ENCODE peak calls at places on chromosomes 7 and 10, in five cellular contexts. S, E, B, T and M are unnamed samples.

GRCh38 chr10:78868048-78868447 is 200.7 kb upstream of the ZMIZ1 start:
- DNase-seq in E (no peak), B (no peak), S (no peak), T (no peak), M (no peak)

GRCh38 chr10:68154211-68154497 is 44.9 kb downstream of the MYPN start:
- DNase-seq in B (peak; percentile 39), E (peak; percentile 22), S (no peak), T (peak; percentile 78), M (no peak)

GRCh38 chr10:112286837-112287818 is 3.9 kb downstream of the TECTB start:
- DNase-seq in T (no peak), E (no peak), B (no peak), S (no peak), M (no peak)

GRCh38 chr7:150378115-150378852 is 846 bp upstream of the ZNF775 start:
- DNase-seq in B (peak; percentile 55), S (no peak), T (peak; percentile 80), E (peak; percentile 70), M (no peak)

GRCh38 chr10:78927257-78927995 is 141.3 kb upstream of the ZMIZ1 start:
- DNase-seq in T (no peak), B (no peak), E (no peak), S (no peak), M (no peak)

GRCh38 chr10:22010973-22011408 is 7.5 kb upstream of the DNAJC1 start:
- DNase-seq in B (no peak), T (peak; percentile 6), S (no peak), E (peak; percentile 58), M (no peak)

GRCh38 chr7:17022915-17023314 is 141.1 kb upstream of the AGR3 start:
- DNase-seq in S (no peak), T (no peak), E (no peak), B (no peak), M (no peak)

GRCh38 chr7:48298779-48299178 is 127.5 kb downstream of the ABCA13 start:
- DNase-seq in E (peak; percentile 87), B (no peak), S (no peak), T (peak; percentile 83), M (no peak)

GRCh38 chr7:35003679-35004278 is 33.5 kb downstream of the DPY19L1 start:
- DNase-seq in S (no peak), E (peak; percentile 88), T (peak; percentile 93), B (no peak), M (peak; percentile 80)

GRCh38 chr7:55624813-55625212 is 52.5 kb upstream of the VOPP1 start:
- DNase-seq in S (no peak), T (no peak), E (no peak), B (no peak), M (no peak)

GRCh38 chr7:37833107-37833817 is 15.1 kb upstream of the NME8 start:
- DNase-seq in E (peak; percentile 71), B (no peak), S (no peak), T (peak; percentile 24), M (peak; percentile 51)

GRCh38 chr10:92844746-92845145 is 3.6 kb upstream of the EXOC6 start:
- DNase-seq in E (no peak), T (peak; percentile 48), S (no peak), B (no peak), M (no peak)

GRCh38 chr10:93468532-93469213 is 13.5 kb downstream of the MYOF start:
- DNase-seq in S (no peak), T (peak; percentile 96), E (peak; percentile 97), B (no peak), M (no peak)

GRCh38 chr7:51731086-51731485 is 414.5 kb upstream of the COBL start:
- DNase-seq in E (no peak), S (no peak), B (no peak), T (no peak), M (no peak)

GRCh38 chr10:63534723-63535122 is 13.5 kb downstream of the REEP3 start:
- DNase-seq in T (no peak), E (no peak), B (no peak), S (no peak), M (no peak)

GRCh38 chr7:37977243-37977642 is 56.8 kb downstream of the EPDR1 start:
- DNase-seq in S (no peak), T (no peak), E (no peak), B (no peak), M (no peak)

GRCh38 chr10:133306097-133306476 is 2.6 kb downstream of the TUBGCP2 start:
- DNase-seq in E (no peak), S (no peak), T (no peak), B (no peak), M (peak; percentile 22)

GRCh38 chr10:57562211-57562610 is 705.5 kb downstream of the IPMK start:
- DNase-seq in T (no peak), B (no peak), S (no peak), E (no peak), M (no peak)

GRCh38 chr7:45921699-45922519 is 837 bp upstream of the IGFBP3 start:
- DNase-seq in E (peak; percentile 86), T (peak; percentile 67), B (peak; percentile 66), S (no peak), M (peak; percentile 51)

GRCh38 chr7:63953181-63953580 is 45.5 kb upstream of the ZNF722 start:
- DNase-seq in B (no peak), T (no peak), S (no peak), E (no peak), M (no peak)
- H3K36me3 ChIP-seq in B (no peaks in the 10 kb centered on the region), T (no peaks in the 10 kb centered on the region), S (no peaks in the 10 kb centered on the region), E (no peaks in the 10 kb centered on the region), M (no peaks in the 10 kb centered on the region)

DNA sequence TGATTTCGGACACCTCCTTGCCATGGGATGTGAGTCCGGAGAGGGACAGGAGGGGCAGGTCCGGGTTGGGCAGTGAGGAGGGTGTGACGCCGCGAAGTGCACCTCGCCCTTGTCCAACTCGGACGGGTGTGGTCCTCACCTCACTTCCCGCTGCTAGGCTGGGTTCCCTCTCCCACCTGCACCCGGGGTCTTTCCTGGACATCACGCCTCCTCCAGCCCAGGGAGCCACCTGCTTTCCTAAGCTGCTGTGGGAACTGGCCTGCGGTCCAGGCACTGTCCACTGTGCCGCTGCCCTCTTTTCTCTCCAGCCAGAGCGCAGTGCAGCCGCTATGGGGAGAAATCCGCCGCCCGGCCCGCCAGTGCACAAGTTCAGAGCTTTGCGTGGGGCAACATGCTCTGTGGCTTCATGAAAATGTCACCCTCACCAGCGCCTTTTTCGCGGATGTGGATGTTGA is 45.0 kb upstream of the ZNF716 start:
- DNase-seq in B (no peak), S (no peak), T (no peak), E (no peak), M (no peak)
- H3K9me3 ChIP-seq in B (no peaks in the 10 kb centered on the region), S (peaks cover 12% of the 10 kb centered on the region), T (no peaks in the 10 kb centered on the region), E (no peaks in the 10 kb centered on the region), M (no peaks in the 10 kb centered on the region)

GRCh38 chr7:129634361-129635034 is 23.0 kb downstream of the NRF1 start:
- DNase-seq in E (no peak), S (no peak), T (no peak), B (no peak), M (no peak)

GRCh38 chr7:129635300-129636029 is 23.9 kb downstream of the NRF1 start:
- DNase-seq in S (peak; percentile 63), E (peak; percentile 81), T (peak; percentile 69), B (peak; percentile 29), M (peak; percentile 51)

GRCh38 chr7:129640400-129640799 is 28.9 kb downstream of the NRF1 start:
- DNase-seq in S (no peak), B (no peak), T (no peak), E (no peak), M (no peak)

DNA sequence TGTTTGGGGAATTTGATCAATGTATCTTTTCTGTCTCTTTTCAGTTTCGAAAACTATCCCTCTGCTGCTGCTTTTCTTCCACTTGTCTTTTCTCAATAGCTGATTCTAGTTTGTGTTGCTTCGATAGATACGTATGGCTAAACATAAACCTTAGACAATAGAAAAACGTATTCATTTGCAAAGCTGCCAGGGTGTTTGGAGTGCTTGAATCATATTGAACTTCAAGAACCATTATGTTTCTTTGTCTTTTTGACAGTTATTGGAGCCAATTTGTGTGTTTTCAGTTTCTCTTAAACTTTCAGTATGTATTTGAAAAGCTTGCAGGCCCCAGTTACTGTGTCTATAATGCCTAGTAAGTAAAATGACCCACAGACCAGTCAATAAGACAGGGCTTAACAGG is 25.1 kb downstream of the NRF1 start:
- DNase-seq in S (no peak), E (no peak), T (no peak), B (no peak), M (no peak)
- H3K36me3 ChIP-seq in S (no peaks in the 10 kb centered on the region), E (no peaks in the 10 kb centered on the region), T (no peaks in the 10 kb centered on the region), B (no peaks in the 10 kb centered on the region), M (no peaks in the 10 kb centered on the region)

DNA sequence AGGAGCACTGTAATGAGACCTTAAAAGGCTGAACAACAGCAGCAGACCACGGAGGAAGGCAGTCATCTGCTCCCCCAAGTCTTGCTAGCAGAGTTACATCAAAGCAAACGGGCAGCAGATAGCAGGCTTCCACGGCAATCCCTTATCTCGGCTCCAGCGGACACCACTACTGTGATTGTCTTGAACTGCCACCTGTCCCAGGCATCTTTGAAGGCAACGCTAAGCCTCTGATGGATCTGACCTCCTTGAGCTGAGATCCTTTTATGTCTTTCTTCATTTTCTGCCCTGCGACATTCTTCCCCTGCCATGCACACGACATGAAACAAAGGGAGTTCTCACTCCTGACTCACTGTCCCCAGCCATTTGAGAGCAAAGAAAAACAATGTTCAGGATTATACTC is 111.7 kb downstream of the GLI3 start:
- DNase-seq in S (no peak), B (no peak), T (no peak), E (no peak), M (no peak)
- H3K9me3 ChIP-seq in S (no peaks in the 10 kb centered on the region), B (peaks cover 3% of the 10 kb centered on the region), T (no peaks in the 10 kb centered on the region), E (no peaks in the 10 kb centered on the region), M (no peaks in the 10 kb centered on the region)

GRCh38 chr7:152128252-152128651 is 102.8 kb downstream of the GALNT11 start:
- DNase-seq in S (no peak), B (no peak), E (no peak), T (no peak), M (no peak)
- H3K36me3 ChIP-seq in S (peaks cover 74% of the 10 kb centered on the region), B (peaks cover 82% of the 10 kb centered on the region), E (peaks cover 24% of the 10 kb centered on the region), T (peaks cover 19% of the 10 kb centered on the region), M (peaks cover 92% of the 10 kb centered on the region)

GRCh38 chr10:128568979-128569378 is 442.8 kb upstream of the MKI67 start:
- DNase-seq in E (no peak), S (no peak), B (no peak), T (no peak), M (no peak)

GRCh38 chr10:128568491-128568890 is 442.3 kb upstream of the MKI67 start:
- DNase-seq in S (no peak), T (no peak), E (no peak), B (no peak), M (no peak)

GRCh38 chr10:128567561-128567960 is 441.3 kb upstream of the MKI67 start:
- DNase-seq in E (no peak), S (no peak), B (no peak), T (no peak), M (no peak)

GRCh38 chr10:128568041-128568440 is 441.8 kb upstream of the MKI67 start:
- DNase-seq in B (no peak), T (no peak), E (no peak), S (no peak), M (no peak)

GRCh38 chr10:128566376-128566968 is 440.2 kb upstream of the MKI67 start:
- DNase-seq in T (no peak), E (no peak), S (no peak), B (no peak), M (no peak)
- H3K9me3 ChIP-seq in T (no peaks in the 10 kb centered on the region), E (no peaks in the 10 kb centered on the region), S (peaks cover 6% of the 10 kb centered on the region), B (peaks cover 16% of the 10 kb centered on the region), M (no peaks in the 10 kb centered on the region)

DNA sequence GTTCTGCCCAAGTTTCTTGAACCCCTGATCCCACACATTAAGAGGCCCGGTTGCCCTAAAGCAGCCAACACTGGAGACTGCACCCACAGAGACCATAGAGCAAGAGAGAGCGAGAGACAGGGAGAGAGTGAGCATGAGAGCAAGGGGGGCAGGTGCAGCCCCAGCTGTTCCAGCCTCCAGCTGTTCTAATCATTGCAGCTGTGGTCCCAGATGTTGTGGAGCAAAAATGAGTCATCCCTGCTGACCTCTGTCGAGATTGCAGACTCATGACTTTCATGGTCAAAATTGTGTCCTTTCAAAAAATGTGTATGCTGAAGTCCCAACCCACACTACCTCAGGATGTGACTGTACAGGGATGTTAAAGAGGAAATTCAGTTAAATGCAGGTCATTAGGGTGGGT is 143.9 kb upstream of the FRMD4A start:
- DNase-seq in T (no peak), S (no peak), B (peak; percentile 24), E (no peak), M (no peak)
- H3K36me3 ChIP-seq in T (no peaks in the 10 kb centered on the region), S (no peaks in the 10 kb centered on the region), B (no peaks in the 10 kb centered on the region), E (no peaks in the 10 kb centered on the region), M (no peaks in the 10 kb centered on the region)